ENCODE peak calls at places on chromosome 21, in six cellular contexts. J, S, F, H, C and Y are unnamed samples.

GRCh38 chr21:33682992-33683627 is 40.8 kb downstream of the ITSN1 start:
- DNase-seq in J (no peak), S (peak; percentile 99), F (no peak), H (peak; percentile 77), C (peak; percentile 90), Y (no peak)

GRCh38 chr21:14453339-14453738 is 70.4 kb upstream of the HSPA13 start:
- DNase-seq in J (no peak), S (no peak), F (no peak), H (no peak), C (no peak), Y (no peak)

GRCh38 chr21:33824156-33824941 is 91.3 kb downstream of the ATP5PO start:
- DNase-seq in J (no peak), S (peak; percentile 37), F (no peak), H (no peak), C (no peak), Y (no peak)

GRCh38 chr21:31894441-31894840 is 21.6 kb downstream of the HUNK start:
- DNase-seq in J (no peak), S (no peak), F (no peak), H (no peak), C (no peak), Y (no peak)

GRCh38 chr21:31446206-31446900 is 102.3 kb upstream of the TIAM1 start:
- DNase-seq in J (no peak), S (no peak), F (no peak), H (no peak), C (no peak), Y (no peak)

GRCh38 chr21:43731476-43731875 is 12.5 kb downstream of the PDXK start:
- DNase-seq in J (no peak), S (no peak), F (no peak), H (no peak), C (no peak), Y (no peak)

GRCh38 chr21:28252923-28253322 is 739.8 kb downstream of the LTN1 start:
- DNase-seq in J (no peak), S (no peak), F (no peak), H (no peak), C (no peak), Y (no peak)

GRCh38 chr21:38506606-38507331 is 8.5 kb upstream of the ERG start:
- DNase-seq in J (peak; percentile 31), S (no peak), F (peak; percentile 61), H (no peak), C (peak; percentile 17), Y (no peak)

GRCh38 chr21:43921979-43922945 is 57.2 kb downstream of the AGPAT3 start:
- DNase-seq in J (peak; percentile 12), S (peak; percentile 40), F (no peak), H (no peak), C (peak; percentile 78), Y (no peak)

GRCh38 chr21:37119421-37120218 is 46.6 kb downstream of the TTC3 start:
- DNase-seq in J (no peak), S (peak; percentile 25), F (no peak), H (no peak), C (peak; percentile 51), Y (no peak)

GRCh38 chr21:43585924-43586411 is 73.3 kb downstream of the HSF2BP start:
- DNase-seq in J (no peak), S (peak; percentile 100), F (no peak), H (peak; percentile 98), C (peak; percentile 100), Y (peak; percentile 63)

GRCh38 chr21:42527127-42527488 is 13.5 kb downstream of the SLC37A1 start:
- DNase-seq in J (no peak), S (no peak), F (no peak), H (no peak), C (no peak), Y (no peak)

GRCh38 chr21:42460391-42461184 is 35.4 kb downstream of the RSPH1 start:
- DNase-seq in J (no peak), S (no peak), F (peak; percentile 61), H (no peak), C (no peak), Y (no peak)

GRCh38 chr21:34722684-34723300 is 54.0 kb downstream of the CLIC6 start:
- DNase-seq in J (no peak), S (no peak), F (no peak), H (no peak), C (no peak), Y (no peak)

GRCh38 chr21:42395302-42395701 is 550 bp downstream of the TMPRSS3 start:
- DNase-seq in J (no peak), S (no peak), F (peak; percentile 3), H (no peak), C (no peak), Y (no peak)

GRCh38 chr21:33419538-33420123 is 16.4 kb downstream of the IFNGR2 start:
- DNase-seq in J (no peak), S (no peak), F (no peak), H (peak; percentile 62), C (peak; percentile 72), Y (peak; percentile 74)

GRCh38 chr21:35861656-35862055 is 198.7 kb downstream of the SETD4 start:
- DNase-seq in J (no peak), S (peak; percentile 3), F (no peak), H (no peak), C (no peak), Y (no peak)

GRCh38 chr21:35862969-35863368 is 197.4 kb downstream of the SETD4 start:
- DNase-seq in J (no peak), S (no peak), F (no peak), H (no peak), C (no peak), Y (no peak)

GRCh38 chr21:35859677-35860076 is 200.6 kb downstream of the SETD4 start:
- DNase-seq in J (no peak), S (no peak), F (no peak), H (no peak), C (no peak), Y (no peak)

GRCh38 chr21:35857082-35857481 is 203.2 kb downstream of the SETD4 start:
- DNase-seq in J (no peak), S (no peak), F (no peak), H (no peak), C (no peak), Y (no peak)

DNA sequence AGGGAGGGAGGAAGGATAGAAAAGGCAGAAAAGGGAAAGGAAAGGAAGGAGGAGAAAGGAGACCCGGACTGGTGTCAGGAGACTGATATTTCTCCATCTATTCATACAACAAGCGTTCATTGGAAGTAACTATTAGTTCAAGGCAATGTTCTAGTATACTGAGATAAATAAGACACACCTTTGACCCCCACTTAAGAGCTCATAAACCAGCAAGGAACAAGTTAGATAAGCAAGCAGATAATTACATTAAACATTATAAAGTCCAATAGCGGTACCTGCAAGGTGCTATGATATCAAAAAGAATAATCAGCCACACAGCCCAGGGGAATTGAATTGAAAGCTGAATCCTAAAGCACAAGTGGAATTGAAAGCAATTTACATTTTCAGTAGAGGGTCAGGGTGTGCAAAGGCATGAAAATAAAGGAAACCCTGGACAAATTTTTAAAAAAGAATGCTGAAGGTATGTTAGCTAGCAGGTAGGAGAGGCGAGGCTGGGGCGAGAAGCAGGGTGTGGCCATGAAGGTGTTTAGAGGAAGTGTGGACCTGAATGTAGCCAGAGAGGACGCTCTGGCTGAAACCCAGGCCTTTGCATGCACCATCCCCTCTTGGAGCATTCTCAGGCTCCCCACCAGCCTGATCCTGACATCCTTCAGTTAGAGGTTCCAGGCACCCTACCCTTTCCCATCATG is 200.0 kb downstream of the SETD4 start:
- DNase-seq in J (no peak), S (no peak), F (peak; percentile 37), H (no peak), C (no peak), Y (no peak)
- H3K4me3 ChIP-seq in J (no peak overlapping the region), S (no peak overlapping the region), F (no peak overlapping the region), H (no peak overlapping the region), C (no peak overlapping the region), Y (no peak overlapping the region)

GRCh38 chr21:45612096-45613019 is 31.2 kb upstream of the PCBP3 start:
- DNase-seq in J (no peak), S (peak; percentile 87), F (peak; percentile 26), H (no peak), C (peak; percentile 87), Y (peak; percentile 64)

GRCh38 chr21:45611296-45611695 is 32.2 kb upstream of the PCBP3 start:
- DNase-seq in J (no peak), S (no peak), F (no peak), H (no peak), C (no peak), Y (peak; percentile 55)

GRCh38 chr21:45603481-45603880 is 40.0 kb upstream of the PCBP3 start:
- DNase-seq in J (no peak), S (no peak), F (no peak), H (no peak), C (no peak), Y (no peak)

GRCh38 chr21:45607922-45608295 is 35.6 kb upstream of the PCBP3 start:
- DNase-seq in J (no peak), S (no peak), F (no peak), H (no peak), C (no peak), Y (no peak)

GRCh38 chr21:45607021-45607921 is 36.3 kb upstream of the PCBP3 start:
- DNase-seq in J (no peak), S (peak; percentile 76), F (no peak), H (peak; percentile 49), C (peak; percentile 20), Y (peak; percentile 40)
- H3K27ac ChIP-seq in J (no peak overlapping the region), S (no peak overlapping the region), F (no peak overlapping the region), H (no peak overlapping the region), C (no peak overlapping the region), Y (no peak overlapping the region)

DNA sequence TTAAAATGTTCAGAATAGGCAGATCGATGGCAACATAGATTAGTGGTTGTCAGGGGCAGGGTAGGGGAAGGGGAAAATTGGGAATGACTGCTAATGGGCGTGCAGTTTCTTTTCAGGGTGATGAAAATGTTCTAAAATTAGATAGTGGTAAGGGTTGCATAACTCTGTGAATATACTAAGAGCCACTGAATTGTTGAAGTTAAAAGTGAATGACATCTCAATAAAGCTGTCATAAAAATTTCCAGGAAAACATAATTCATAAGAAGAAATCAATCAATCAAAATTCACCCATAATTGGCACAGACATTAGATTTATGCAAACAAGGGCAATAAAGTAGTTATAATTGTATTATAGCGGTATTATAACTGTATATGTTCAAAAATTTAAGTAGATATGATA is 228.2 kb downstream of the PCP4 start:
- DNase-seq in J (no peak), S (no peak), F (no peak), H (no peak), C (no peak), Y (no peak)
- H3K9me3 ChIP-seq in J (peaks cover 6% of the 10 kb centered on the region), S (no peaks in the 10 kb centered on the region), F (no peaks in the 10 kb centered on the region), H (no peaks in the 10 kb centered on the region), C (no peaks in the 10 kb centered on the region), Y (no peaks in the 10 kb centered on the region)

DNA sequence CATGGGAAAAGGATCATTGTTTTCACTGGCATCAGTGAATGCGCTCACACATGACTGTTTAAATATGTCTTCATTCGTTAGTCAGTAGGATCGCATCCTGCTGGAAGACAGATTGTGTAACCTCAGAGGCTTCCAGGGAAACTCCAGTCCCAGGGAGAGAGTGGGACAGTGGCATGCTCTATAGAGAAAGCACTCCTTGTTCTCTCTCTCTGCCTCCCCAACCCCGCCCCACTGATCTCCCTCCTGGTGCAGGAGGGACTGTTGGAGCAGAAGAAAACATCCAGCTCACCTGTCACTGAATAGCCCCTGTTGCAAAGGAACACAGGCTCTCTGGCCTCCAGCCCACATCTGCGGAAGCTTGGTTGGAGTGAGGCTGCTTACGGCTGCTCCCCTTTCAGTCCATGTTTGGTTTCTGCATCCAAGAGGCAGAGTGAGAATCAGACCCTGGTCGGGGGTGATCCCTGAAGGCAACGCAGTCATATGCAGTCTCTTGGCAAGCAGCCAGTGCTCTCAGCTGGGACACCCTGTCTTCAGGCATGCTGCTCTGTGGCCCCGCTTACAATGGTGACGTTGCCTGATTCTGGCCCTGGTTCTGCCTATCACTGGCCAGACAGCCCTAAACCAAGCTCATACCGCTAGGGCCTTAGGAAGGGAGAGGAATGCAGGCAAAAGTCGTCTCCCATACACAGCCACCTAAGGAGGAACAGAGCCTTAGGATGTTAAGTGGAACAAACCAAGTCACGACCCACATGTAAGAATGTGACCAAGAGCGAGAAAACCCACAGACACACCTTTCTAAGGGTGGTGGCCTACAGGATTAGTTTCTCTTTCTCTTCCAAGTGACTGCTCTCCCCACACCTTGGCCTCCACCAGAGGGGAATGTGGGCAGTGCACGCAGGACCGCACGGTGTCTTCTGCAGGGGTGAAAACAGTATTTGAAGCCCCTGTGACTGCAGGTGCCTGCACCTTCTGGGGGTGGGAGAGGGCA is 39.7 kb downstream of the BACE2 start:
- DNase-seq in J (peak; percentile 78), S (peak; percentile 83), F (peak; percentile 46), H (no peak), C (peak; percentile 89), Y (peak; percentile 88)
- H3K4me3 ChIP-seq in J (peak overlapping the region; percentile 50), S (peak overlapping the region; percentile 28), F (no peak overlapping the region), H (no peak overlapping the region), C (no peak overlapping the region), Y (no peak overlapping the region)